ENCODE peak calls at places on chromosomes 4 and X, in seven cellular contexts. One of them, this sample, is unnamed.

GRCh38 chrX:18102006-18102405 is 118.7 kb downstream of the BEND2 start:
- DNase-seq in NCI-H82: peak; percentile 20
- DNase-seq in esophagus muscularis mucosa: no peak
- DNase-seq in GM23338: no peak
- DNase-seq in activated CD4-positive, CD25-positive, alpha-beta regulatory T cell treated with anti-CD3 and anti-CD28 coated beads, Interleukin-2, amount 50 U/mL, for 72 hours: no peak
- DNase-seq in kidney glomerular epithelial cell: no peak
- DNase-seq in substantia nigra: no peak
- DNase-seq in this sample: no peak

GRCh38 chr4:60790608-60791007 is 409.5 kb upstream of the ADGRL3 start:
- DNase-seq in kidney glomerular epithelial cell: no peak
- DNase-seq in esophagus muscularis mucosa: no peak
- DNase-seq in GM23338: peak; percentile 48
- DNase-seq in NCI-H82: no peak
- DNase-seq in substantia nigra: no peak
- DNase-seq in activated CD4-positive, CD25-positive, alpha-beta regulatory T cell treated with anti-CD3 and anti-CD28 coated beads, Interleukin-2, amount 50 U/mL, for 72 hours: no peak
- DNase-seq in this sample: no peak

GRCh38 chr4:42397635-42398447 is 553 bp downstream of the SHISA3 start:
- DNase-seq in substantia nigra: no peak
- DNase-seq in kidney glomerular epithelial cell: no peak
- DNase-seq in GM23338: peak; percentile 75
- DNase-seq in NCI-H82: peak; percentile 39
- DNase-seq in activated CD4-positive, CD25-positive, alpha-beta regulatory T cell treated with anti-CD3 and anti-CD28 coated beads, Interleukin-2, amount 50 U/mL, for 72 hours: no peak
- DNase-seq in esophagus muscularis mucosa: no peak
- DNase-seq in this sample: no peak

GRCh38 chr4:128782875-128783614 is 26.5 kb upstream of the JADE1 start:
- DNase-seq in kidney glomerular epithelial cell: no peak
- DNase-seq in activated CD4-positive, CD25-positive, alpha-beta regulatory T cell treated with anti-CD3 and anti-CD28 coated beads, Interleukin-2, amount 50 U/mL, for 72 hours: no peak
- DNase-seq in NCI-H82: no peak
- DNase-seq in substantia nigra: no peak
- DNase-seq in GM23338: no peak
- DNase-seq in esophagus muscularis mucosa: no peak
- DNase-seq in this sample: no peak

GRCh38 chr4:17578482-17578891 is 1.5 kb downstream of the LAP3 start:
- DNase-seq in substantia nigra: no peak
- DNase-seq in kidney glomerular epithelial cell: no peak
- DNase-seq in activated CD4-positive, CD25-positive, alpha-beta regulatory T cell treated with anti-CD3 and anti-CD28 coated beads, Interleukin-2, amount 50 U/mL, for 72 hours: no peak
- DNase-seq in esophagus muscularis mucosa: no peak
- DNase-seq in GM23338: no peak
- DNase-seq in NCI-H82: no peak
- DNase-seq in this sample: no peak

GRCh38 chrX:133544105-133544504 is 128.8 kb upstream of the GPC4 start:
- DNase-seq in kidney glomerular epithelial cell: peak; percentile 75
- DNase-seq in activated CD4-positive, CD25-positive, alpha-beta regulatory T cell treated with anti-CD3 and anti-CD28 coated beads, Interleukin-2, amount 50 U/mL, for 72 hours: no peak
- DNase-seq in NCI-H82: no peak
- DNase-seq in substantia nigra: no peak
- DNase-seq in GM23338: peak; percentile 17
- DNase-seq in esophagus muscularis mucosa: no peak
- DNase-seq in this sample: no peak

GRCh38 chr4:99648321-99648720 is 9.3 kb downstream of the C4orf54 start:
- DNase-seq in substantia nigra: no peak
- DNase-seq in kidney glomerular epithelial cell: no peak
- DNase-seq in GM23338: no peak
- DNase-seq in NCI-H82: peak; percentile 84
- DNase-seq in activated CD4-positive, CD25-positive, alpha-beta regulatory T cell treated with anti-CD3 and anti-CD28 coated beads, Interleukin-2, amount 50 U/mL, for 72 hours: no peak
- DNase-seq in esophagus muscularis mucosa: no peak
- DNase-seq in this sample: no peak

GRCh38 chrX:112190646-112191045 is 108.1 kb upstream of the TRPC5 start:
- DNase-seq in GM23338: no peak
- DNase-seq in activated CD4-positive, CD25-positive, alpha-beta regulatory T cell treated with anti-CD3 and anti-CD28 coated beads, Interleukin-2, amount 50 U/mL, for 72 hours: no peak
- DNase-seq in kidney glomerular epithelial cell: no peak
- DNase-seq in substantia nigra: no peak
- DNase-seq in NCI-H82: peak; percentile 31
- DNase-seq in esophagus muscularis mucosa: no peak
- DNase-seq in this sample: no peak

GRCh38 chrX:47234583-47234982 is 1.8 kb downstream of the USP11 start:
- DNase-seq in NCI-H82: no peak
- DNase-seq in esophagus muscularis mucosa: no peak
- DNase-seq in substantia nigra: no peak
- DNase-seq in kidney glomerular epithelial cell: no peak
- DNase-seq in GM23338: no peak
- DNase-seq in activated CD4-positive, CD25-positive, alpha-beta regulatory T cell treated with anti-CD3 and anti-CD28 coated beads, Interleukin-2, amount 50 U/mL, for 72 hours: no peak
- DNase-seq in this sample: no peak

GRCh38 chr4:5751918-5752802 is 41.2 kb downstream of the EVC start:
- DNase-seq in NCI-H82: peak; percentile 96
- DNase-seq in substantia nigra: no peak
- DNase-seq in GM23338: peak; percentile 87
- DNase-seq in activated CD4-positive, CD25-positive, alpha-beta regulatory T cell treated with anti-CD3 and anti-CD28 coated beads, Interleukin-2, amount 50 U/mL, for 72 hours: no peak
- DNase-seq in kidney glomerular epithelial cell: peak; percentile 48
- DNase-seq in esophagus muscularis mucosa: no peak
- DNase-seq in this sample: peak; percentile 82

GRCh38 chrX:112266136-112266535 is 183.6 kb upstream of the TRPC5 start:
- DNase-seq in kidney glomerular epithelial cell: no peak
- DNase-seq in substantia nigra: no peak
- DNase-seq in GM23338: no peak
- DNase-seq in esophagus muscularis mucosa: no peak
- DNase-seq in NCI-H82: no peak
- DNase-seq in activated CD4-positive, CD25-positive, alpha-beta regulatory T cell treated with anti-CD3 and anti-CD28 coated beads, Interleukin-2, amount 50 U/mL, for 72 hours: no peak
- DNase-seq in this sample: no peak

GRCh38 chr4:17029964-17030363 is 131.5 kb upstream of the LDB2 start:
- DNase-seq in activated CD4-positive, CD25-positive, alpha-beta regulatory T cell treated with anti-CD3 and anti-CD28 coated beads, Interleukin-2, amount 50 U/mL, for 72 hours: no peak
- DNase-seq in substantia nigra: no peak
- DNase-seq in NCI-H82: no peak
- DNase-seq in esophagus muscularis mucosa: peak; percentile 39
- DNase-seq in kidney glomerular epithelial cell: no peak
- DNase-seq in GM23338: no peak
- DNase-seq in this sample: no peak

GRCh38 chr4:141388483-141388882 is 167.8 kb downstream of the ZNF330 start:
- DNase-seq in substantia nigra: no peak
- DNase-seq in kidney glomerular epithelial cell: peak; percentile 49
- DNase-seq in NCI-H82: no peak
- DNase-seq in esophagus muscularis mucosa: no peak
- DNase-seq in activated CD4-positive, CD25-positive, alpha-beta regulatory T cell treated with anti-CD3 and anti-CD28 coated beads, Interleukin-2, amount 50 U/mL, for 72 hours: no peak
- DNase-seq in GM23338: no peak
- DNase-seq in this sample: no peak

GRCh38 chr4:17814140-17814539 is 3.4 kb downstream of the NCAPG start:
- DNase-seq in esophagus muscularis mucosa: no peak
- DNase-seq in activated CD4-positive, CD25-positive, alpha-beta regulatory T cell treated with anti-CD3 and anti-CD28 coated beads, Interleukin-2, amount 50 U/mL, for 72 hours: no peak
- DNase-seq in substantia nigra: no peak
- DNase-seq in NCI-H82: no peak
- DNase-seq in GM23338: no peak
- DNase-seq in kidney glomerular epithelial cell: no peak
- DNase-seq in this sample: no peak

GRCh38 chrX:155262970-155263754 is 1.1 kb downstream of the RAB39B start:
- DNase-seq in substantia nigra: no peak
- DNase-seq in activated CD4-positive, CD25-positive, alpha-beta regulatory T cell treated with anti-CD3 and anti-CD28 coated beads, Interleukin-2, amount 50 U/mL, for 72 hours: no peak
- DNase-seq in kidney glomerular epithelial cell: no peak
- DNase-seq in GM23338: no peak
- DNase-seq in esophagus muscularis mucosa: no peak
- DNase-seq in NCI-H82: no peak
- DNase-seq in this sample: no peak

GRCh38 chr4:39470402-39470801 is 11.5 kb downstream of the LIAS start:
- DNase-seq in kidney glomerular epithelial cell: no peak
- DNase-seq in substantia nigra: no peak
- DNase-seq in esophagus muscularis mucosa: no peak
- DNase-seq in NCI-H82: no peak
- DNase-seq in activated CD4-positive, CD25-positive, alpha-beta regulatory T cell treated with anti-CD3 and anti-CD28 coated beads, Interleukin-2, amount 50 U/mL, for 72 hours: no peak
- DNase-seq in GM23338: no peak
- DNase-seq in this sample: no peak

GRCh38 chr4:177461606-177462005 is 19.4 kb upstream of the AGA start:
- DNase-seq in kidney glomerular epithelial cell: no peak
- DNase-seq in activated CD4-positive, CD25-positive, alpha-beta regulatory T cell treated with anti-CD3 and anti-CD28 coated beads, Interleukin-2, amount 50 U/mL, for 72 hours: no peak
- DNase-seq in substantia nigra: no peak
- DNase-seq in NCI-H82: no peak
- DNase-seq in GM23338: no peak
- DNase-seq in esophagus muscularis mucosa: no peak
- DNase-seq in this sample: no peak

This sample was measured in NT2/D1.